ENCODE peak calls at places on chromosomes 3 and 15, in six cellular contexts. One of them, this sample, is unnamed.
A peak's percentile ranks its signal among the peaks of the same experiment; 100 is the strongest.

GRCh38 chr15:80507638-80508316 is 103.6 kb downstream of the ARNT2 start:
- DNase-seq in H1: peak; percentile 30
- DNase-seq in uterus: peak; percentile 36
- DNase-seq in IMR-90: peak; percentile 96
- DNase-seq in HCT116: no peak
- DNase-seq in heart left ventricle: no peak
- DNase-seq in this sample: no peak

GRCh38 chr15:59862191-59863155 is 141.6 kb upstream of the FOXB1 start:
- DNase-seq in IMR-90: no peak
- DNase-seq in HCT116: no peak
- DNase-seq in heart left ventricle: no peak
- DNase-seq in uterus: no peak
- DNase-seq in H1: peak; percentile 27
- DNase-seq in this sample: no peak

GRCh38 chr3:14329116-14329830 is 73.1 kb upstream of the SLC6A6 start:
- DNase-seq in H1: no peak
- DNase-seq in IMR-90: peak; percentile 56
- DNase-seq in heart left ventricle: no peak
- DNase-seq in uterus: no peak
- DNase-seq in HCT116: no peak
- DNase-seq in this sample: no peak

GRCh38 chr3:195065142-195065863 is 205.7 kb downstream of the XXYLT1 start:
- DNase-seq in H1: no peak
- DNase-seq in HCT116: no peak
- DNase-seq in heart left ventricle: peak; percentile 75
- DNase-seq in uterus: no peak
- DNase-seq in IMR-90: no peak
- DNase-seq in this sample: no peak

GRCh38 chr15:93955197-93955596 is 276.2 kb upstream of the MCTP2 start:
- DNase-seq in HCT116: no peak
- DNase-seq in H1: no peak
- DNase-seq in heart left ventricle: no peak
- DNase-seq in uterus: no peak
- DNase-seq in IMR-90: no peak
- DNase-seq in this sample: no peak

GRCh38 chr3:149662240-149662887 is 4.5 kb upstream of the WWTR1 start:
- DNase-seq in HCT116: no peak
- DNase-seq in H1: no peak
- DNase-seq in uterus: no peak
- DNase-seq in heart left ventricle: no peak
- DNase-seq in IMR-90: peak; percentile 70
- DNase-seq in this sample: no peak

GRCh38 chr3:76203578-76203977 is 418.2 kb upstream of the ZNF717 start:
- DNase-seq in H1: no peak
- DNase-seq in heart left ventricle: no peak
- DNase-seq in HCT116: no peak
- DNase-seq in IMR-90: no peak
- DNase-seq in uterus: no peak
- DNase-seq in this sample: no peak

GRCh38 chr15:93413745-93414144 is 324.7 kb upstream of the RGMA start:
- DNase-seq in H1: no peak
- DNase-seq in IMR-90: no peak
- DNase-seq in HCT116: no peak
- DNase-seq in heart left ventricle: no peak
- DNase-seq in uterus: no peak
- DNase-seq in this sample: no peak

GRCh38 chr3:79414821-79415220 is 353.0 kb downstream of the ROBO1 start:
- DNase-seq in heart left ventricle: no peak
- DNase-seq in H1: no peak
- DNase-seq in IMR-90: peak; percentile 39
- DNase-seq in HCT116: no peak
- DNase-seq in uterus: no peak
- DNase-seq in this sample: no peak

GRCh38 chr15:67550522-67550921 is 8.0 kb downstream of the MAP2K5 start:
- DNase-seq in uterus: no peak
- DNase-seq in IMR-90: peak; percentile 34
- DNase-seq in HCT116: no peak
- DNase-seq in heart left ventricle: no peak
- DNase-seq in H1: no peak
- DNase-seq in this sample: no peak

GRCh38 chr15:68666120-68666811 is 87.5 kb downstream of the CORO2B start:
- DNase-seq in heart left ventricle: no peak
- DNase-seq in H1: peak; percentile 55
- DNase-seq in HCT116: no peak
- DNase-seq in IMR-90: no peak
- DNase-seq in uterus: peak; percentile 9
- DNase-seq in this sample: no peak

GRCh38 chr15:58440181-58440910 is 8.6 kb downstream of the LIPC start:
- DNase-seq in HCT116: peak; percentile 59
- DNase-seq in H1: no peak
- DNase-seq in IMR-90: peak; percentile 46
- DNase-seq in uterus: peak; percentile 29
- DNase-seq in heart left ventricle: no peak
- DNase-seq in this sample: peak; percentile 50

GRCh38 chr3:153055779-153056178 is 106.2 kb upstream of the RAP2B start:
- DNase-seq in heart left ventricle: no peak
- DNase-seq in uterus: no peak
- DNase-seq in IMR-90: no peak
- DNase-seq in HCT116: no peak
- DNase-seq in H1: no peak
- DNase-seq in this sample: no peak

GRCh38 chr3:129501630-129502029 is 26.8 kb upstream of the RHO start:
- DNase-seq in IMR-90: no peak
- DNase-seq in H1: no peak
- DNase-seq in heart left ventricle: no peak
- DNase-seq in HCT116: no peak
- DNase-seq in uterus: no peak
- DNase-seq in this sample: no peak

GRCh38 chr15:85010472-85011209 is 29.0 kb downstream of the PDE8A start:
- DNase-seq in uterus: peak; percentile 24
- DNase-seq in IMR-90: no peak
- DNase-seq in heart left ventricle: no peak
- DNase-seq in H1: no peak
- DNase-seq in HCT116: no peak
- DNase-seq in this sample: no peak

GRCh38 chr3:159082514-159082913 is 280.7 kb downstream of the MFSD1 start:
- DNase-seq in HCT116: no peak
- DNase-seq in uterus: no peak
- DNase-seq in H1: no peak
- DNase-seq in heart left ventricle: no peak
- DNase-seq in IMR-90: peak; percentile 2
- DNase-seq in this sample: no peak

GRCh38 chr15:71397377-71397776 is 282.1 kb downstream of the THSD4 start:
- DNase-seq in H1: no peak
- DNase-seq in HCT116: no peak
- DNase-seq in uterus: no peak
- DNase-seq in heart left ventricle: no peak
- DNase-seq in IMR-90: peak; percentile 36
- DNase-seq in this sample: no peak

GRCh38 chr3:136954980-136955780 is 2.6 kb upstream of the IL20RB start:
- DNase-seq in heart left ventricle: no peak
- DNase-seq in uterus: no peak
- DNase-seq in H1: no peak
- DNase-seq in IMR-90: no peak
- DNase-seq in HCT116: no peak
- DNase-seq in this sample: no peak

GRCh38 chr3:2274531-2274930 is 175.9 kb downstream of the CNTN4 start:
- DNase-seq in heart left ventricle: no peak
- DNase-seq in H1: no peak
- DNase-seq in HCT116: no peak
- DNase-seq in uterus: no peak
- DNase-seq in IMR-90: no peak
- DNase-seq in this sample: no peak

GRCh38 chr3:193910886-193911738 is 224.8 kb upstream of the HES1 start:
- DNase-seq in IMR-90: no peak
- DNase-seq in uterus: no peak
- DNase-seq in HCT116: no peak
- DNase-seq in heart left ventricle: no peak
- DNase-seq in H1: no peak
- DNase-seq in this sample: no peak

GRCh38 chr15:71792521-71792920 is 17.8 kb upstream of the NR2E3 start:
- DNase-seq in IMR-90: peak; percentile 77
- DNase-seq in HCT116: no peak
- DNase-seq in H1: no peak
- DNase-seq in uterus: no peak
- DNase-seq in heart left ventricle: no peak
- DNase-seq in this sample: no peak

GRCh38 chr15:50138391-50138790 is 19.4 kb upstream of the ATP8B4 start:
- DNase-seq in HCT116: no peak
- DNase-seq in uterus: no peak
- DNase-seq in IMR-90: peak; percentile 34
- DNase-seq in heart left ventricle: no peak
- DNase-seq in H1: no peak
- DNase-seq in this sample: no peak

GRCh38 chr3:129413687-129414506 is 14.5 kb downstream of the EFCAB12 start:
- DNase-seq in uterus: no peak
- DNase-seq in IMR-90: peak; percentile 99
- DNase-seq in H1: no peak
- DNase-seq in heart left ventricle: no peak
- DNase-seq in HCT116: no peak
- DNase-seq in this sample: no peak

GRCh38 chr3:153038779-153039178 is 123.2 kb upstream of the RAP2B start:
- DNase-seq in heart left ventricle: no peak
- DNase-seq in H1: no peak
- DNase-seq in IMR-90: no peak
- DNase-seq in uterus: no peak
- DNase-seq in HCT116: no peak
- DNase-seq in this sample: no peak

GRCh38 chr15:45510758-45511280 is 11.7 kb downstream of the SLC30A4 start:
- DNase-seq in HCT116: no peak
- DNase-seq in H1: no peak
- DNase-seq in IMR-90: no peak
- DNase-seq in uterus: no peak
- DNase-seq in heart left ventricle: no peak
- DNase-seq in this sample: no peak

GRCh38 chr3:151895881-151896661 is 22.6 kb downstream of the SUCNR1 start:
- DNase-seq in uterus: no peak
- DNase-seq in H1: no peak
- DNase-seq in IMR-90: no peak
- DNase-seq in HCT116: no peak
- DNase-seq in heart left ventricle: no peak
- DNase-seq in this sample: no peak

GRCh38 chr3:140206196-140207040 is 271.4 kb downstream of the CLSTN2 start:
- DNase-seq in H1: no peak
- DNase-seq in heart left ventricle: no peak
- DNase-seq in HCT116: no peak
- DNase-seq in IMR-90: peak; percentile 18
- DNase-seq in uterus: no peak
- DNase-seq in this sample: no peak

GRCh38 chr3:50326182-50326541 is 1.9 kb downstream of the TUSC2 start:
- DNase-seq in uterus: peak; percentile 19
- DNase-seq in heart left ventricle: no peak
- DNase-seq in IMR-90: no peak
- DNase-seq in H1: no peak
- DNase-seq in HCT116: no peak
- DNase-seq in this sample: no peak

GRCh38 chr3:50327129-50327528 is 894 bp downstream of the TUSC2 start:
- DNase-seq in uterus: no peak
- DNase-seq in HCT116: no peak
- DNase-seq in heart left ventricle: no peak
- DNase-seq in H1: no peak
- DNase-seq in IMR-90: no peak
- DNase-seq in this sample: no peak

GRCh38 chr3:50330330-50330729 is 2.3 kb upstream of the TUSC2 start:
- DNase-seq in HCT116: no peak
- DNase-seq in IMR-90: no peak
- DNase-seq in H1: no peak
- DNase-seq in heart left ventricle: no peak
- DNase-seq in uterus: peak; percentile 20
- DNase-seq in this sample: no peak

GRCh38 chr3:50325497-50326181 is 2.4 kb downstream of the TUSC2 start:
- DNase-seq in HCT116: no peak
- DNase-seq in H1: no peak
- DNase-seq in heart left ventricle: no peak
- DNase-seq in IMR-90: no peak
- DNase-seq in uterus: no peak
- DNase-seq in this sample: no peak

GRCh38 chr3:50327943-50328691 is at the start of gene TUSC2:
- DNase-seq in H1: peak; percentile 96
- DNase-seq in IMR-90: peak; percentile 94
- DNase-seq in uterus: peak; percentile 97
- DNase-seq in heart left ventricle: peak; percentile 98
- DNase-seq in HCT116: peak; percentile 93
- DNase-seq in this sample: peak; percentile 98
- TF ChIP-seq POLR2A in H1: no peak
- TF ChIP-seq POLR2A in IMR-90: peak; percentile 76
- TF ChIP-seq POLR2A in uterus: peak; percentile 45
- TF ChIP-seq POLR2A in heart left ventricle: peak; percentile 82
- TF ChIP-seq POLR2A in HCT116: no peak
- TF ChIP-seq POLR2A in this sample: peak; percentile 69

GRCh38 chr3:170002231-170002630 is 35.6 kb upstream of the GPR160 start:
- DNase-seq in IMR-90: no peak
- DNase-seq in HCT116: no peak
- DNase-seq in uterus: no peak
- DNase-seq in H1: no peak
- DNase-seq in heart left ventricle: no peak
- DNase-seq in this sample: no peak

GRCh38 chr3:170003881-170004356 is 33.9 kb upstream of the GPR160 start:
- DNase-seq in H1: no peak
- DNase-seq in uterus: no peak
- DNase-seq in IMR-90: no peak
- DNase-seq in HCT116: no peak
- DNase-seq in heart left ventricle: no peak
- DNase-seq in this sample: no peak

GRCh38 chr3:170000051-170000450 is 33.4 kb downstream of the SEC62 start:
- DNase-seq in H1: no peak
- DNase-seq in IMR-90: no peak
- DNase-seq in HCT116: no peak
- DNase-seq in heart left ventricle: no peak
- DNase-seq in uterus: no peak
- DNase-seq in this sample: no peak

GRCh38 chr3:169999433-169999832 is 32.8 kb downstream of the SEC62 start:
- DNase-seq in H1: no peak
- DNase-seq in heart left ventricle: no peak
- DNase-seq in uterus: no peak
- DNase-seq in IMR-90: no peak
- DNase-seq in HCT116: no peak
- DNase-seq in this sample: no peak

GRCh38 chr3:170002829-170003228 is 35.0 kb upstream of the GPR160 start:
- DNase-seq in HCT116: no peak
- DNase-seq in uterus: no peak
- DNase-seq in heart left ventricle: no peak
- DNase-seq in IMR-90: no peak
- DNase-seq in H1: no peak
- DNase-seq in this sample: no peak
- H3K4me3 ChIP-seq in HCT116: no peak overlapping the region
- H3K4me3 ChIP-seq in uterus: no peak overlapping the region
- H3K4me3 ChIP-seq in heart left ventricle: peak overlapping the region; percentile 34
- H3K4me3 ChIP-seq in IMR-90: no peak overlapping the region
- H3K4me3 ChIP-seq in H1: no peak overlapping the region
- H3K4me3 ChIP-seq in this sample: no peak overlapping the region

GRCh38 chr3:171163724-171164465 is 137.4 kb upstream of the SLC2A2 start:
- DNase-seq in HCT116: no peak
- DNase-seq in heart left ventricle: no peak
- DNase-seq in IMR-90: no peak
- DNase-seq in H1: no peak
- DNase-seq in uterus: no peak
- DNase-seq in this sample: no peak
- H3K4me1 ChIP-seq in HCT116: no peaks in the 10 kb centered on the region
- H3K4me1 ChIP-seq in heart left ventricle: no peaks in the 10 kb centered on the region
- H3K4me1 ChIP-seq in IMR-90: peaks cover 2% of the 10 kb centered on the region
- H3K4me1 ChIP-seq in H1: peaks cover 2% of the 10 kb centered on the region
- H3K4me1 ChIP-seq in uterus: no peaks in the 10 kb centered on the region
- H3K4me1 ChIP-seq in this sample: no peaks in the 10 kb centered on the region

GRCh38 chr3:119562307-119562961 is 3.0 kb upstream of the CD80 start:
- DNase-seq in H1: no peak
- DNase-seq in HCT116: no peak
- DNase-seq in uterus: no peak
- DNase-seq in IMR-90: no peak
- DNase-seq in heart left ventricle: no peak
- DNase-seq in this sample: no peak
- TF ChIP-seq POLR2A in H1: no peak
- TF ChIP-seq POLR2A in HCT116: no peak
- TF ChIP-seq POLR2A in uterus: no peak
- TF ChIP-seq POLR2A in IMR-90: no peak
- TF ChIP-seq POLR2A in heart left ventricle: no peak
- TF ChIP-seq POLR2A in this sample: no peak